ENCODE peak calls at places on chromosomes 2 and 18, in six cellular contexts. One of them, this sample, is unnamed.

GRCh38 chr18:8706981-8707940 is 1.9 kb downstream of the MTCL1 start:
- DNase-seq in foreskin fibroblast: no peak
- DNase-seq in effector CD4-positive, alpha-beta T cell: no peak
- DNase-seq in WTC11: peak
- DNase-seq in NCI-H1092 treated with DMSO at 0.1 percent for 48 hours: peak
- DNase-seq in fibroblast of lung: peak
- DNase-seq in this sample: peak

GRCh38 chr2:97936199-97936598 is 59.5 kb downstream of the TMEM131 start:
- DNase-seq in foreskin fibroblast: no peak
- DNase-seq in effector CD4-positive, alpha-beta T cell: no peak
- DNase-seq in WTC11: peak
- DNase-seq in NCI-H1092 treated with DMSO at 0.1 percent for 48 hours: peak
- DNase-seq in fibroblast of lung: no peak
- DNase-seq in this sample: no peak

GRCh38 chr18:4068552-4069158 is 386.5 kb downstream of the DLGAP1 start:
- DNase-seq in foreskin fibroblast: peak
- DNase-seq in effector CD4-positive, alpha-beta T cell: no peak
- DNase-seq in WTC11: peak
- DNase-seq in NCI-H1092 treated with DMSO at 0.1 percent for 48 hours: peak
- DNase-seq in fibroblast of lung: peak
- DNase-seq in this sample: peak

GRCh38 chr2:241701405-241702154 is at the start of gene ING5:
- DNase-seq in foreskin fibroblast: peak
- DNase-seq in effector CD4-positive, alpha-beta T cell: peak
- DNase-seq in WTC11: peak
- DNase-seq in NCI-H1092 treated with DMSO at 0.1 percent for 48 hours: peak
- DNase-seq in fibroblast of lung: peak
- DNase-seq in this sample: peak

GRCh38 chr2:84971799-84972790 is 1.1 kb downstream of the KCMF1 start:
- DNase-seq in foreskin fibroblast: no peak
- DNase-seq in effector CD4-positive, alpha-beta T cell: peak
- DNase-seq in WTC11: peak
- DNase-seq in NCI-H1092 treated with DMSO at 0.1 percent for 48 hours: peak
- DNase-seq in fibroblast of lung: peak
- DNase-seq in this sample: peak

GRCh38 chr2:173126819-173127218 is 51.2 kb downstream of the MAP3K20 start:
- DNase-seq in foreskin fibroblast: peak
- DNase-seq in effector CD4-positive, alpha-beta T cell: no peak
- DNase-seq in WTC11: no peak
- DNase-seq in NCI-H1092 treated with DMSO at 0.1 percent for 48 hours: no peak
- DNase-seq in fibroblast of lung: peak
- DNase-seq in this sample: peak

GRCh38 chr2:220076734-220077133 is 449.3 kb downstream of the SLC4A3 start:
- DNase-seq in foreskin fibroblast: peak
- DNase-seq in effector CD4-positive, alpha-beta T cell: no peak
- DNase-seq in WTC11: no peak
- DNase-seq in NCI-H1092 treated with DMSO at 0.1 percent for 48 hours: no peak
- DNase-seq in fibroblast of lung: peak
- DNase-seq in this sample: no peak

GRCh38 chr2:84424152-84424551 is 34.9 kb downstream of the SUCLG1 start:
- DNase-seq in foreskin fibroblast: no peak
- DNase-seq in effector CD4-positive, alpha-beta T cell: no peak
- DNase-seq in WTC11: no peak
- DNase-seq in NCI-H1092 treated with DMSO at 0.1 percent for 48 hours: no peak
- DNase-seq in fibroblast of lung: no peak
- DNase-seq in this sample: peak

GRCh38 chr18:70039186-70039585 is 91.5 kb upstream of the CD226 start:
- DNase-seq in foreskin fibroblast: no peak
- DNase-seq in effector CD4-positive, alpha-beta T cell: no peak
- DNase-seq in WTC11: no peak
- DNase-seq in NCI-H1092 treated with DMSO at 0.1 percent for 48 hours: no peak
- DNase-seq in fibroblast of lung: no peak
- DNase-seq in this sample: no peak